ENCODE peak calls at places on chromosomes 3 and 15, in ten cellular contexts. C, B, U, S, H, A, Z, G, J and O are unnamed samples.

GRCh38 chr15:100764778-100765457 is 114.7 kb upstream of the ALDH1A3 start:
- DNase-seq in A (no peak), Z (no peak), S (no peak), C (no peak), J (no peak), U (peak; percentile 91), B (no peak), H (no peak), G (no peak), O (no peak)

GRCh38 chr15:89129123-89129815 is 41.0 kb downstream of the ABHD2 start:
- DNase-seq in B (peak; percentile 75), H (no peak), S (peak; percentile 53), A (peak; percentile 63), Z (peak; percentile 9), C (no peak), J (no peak), G (peak; percentile 70), U (no peak), O (peak; percentile 51)

GRCh38 chr15:77542491-77543001 is 90.2 kb downstream of the LINGO1 start:
- DNase-seq in H (no peak), A (peak; percentile 37), U (peak; percentile 8), Z (no peak), B (no peak), G (no peak), S (no peak), C (no peak), J (peak; percentile 48), O (no peak)

GRCh38 chr15:25690673-25691543 is 172.2 kb downstream of the ATP10A start:
- DNase-seq in G (no peak), C (no peak), U (peak; percentile 81), H (peak; percentile 54), A (no peak), S (peak; percentile 37), Z (no peak), J (peak; percentile 85), B (peak; percentile 17), O (no peak)

GRCh38 chr3:25820816-25821486 is 31.1 kb downstream of the OXSM start:
- DNase-seq in A (no peak), H (no peak), J (no peak), Z (no peak), B (no peak), G (no peak), C (no peak), S (no peak), U (no peak), O (no peak)

GRCh38 chr3:71056327-71056726 is 527.2 kb downstream of the FOXP1 start:
- DNase-seq in B (no peak), G (no peak), S (no peak), H (no peak), A (no peak), Z (no peak), J (no peak), C (no peak), U (peak; percentile 79), O (no peak)

GRCh38 chr3:50008931-50009330 is 69.0 kb downstream of the RBM6 start:
- DNase-seq in Z (no peak), B (no peak), C (no peak), A (peak; percentile 4), G (no peak), H (no peak), S (no peak), J (peak; percentile 43), U (peak; percentile 22), O (no peak)

GRCh38 chr3:184129012-184129411 is 6.1 kb upstream of the EIF2B5 start:
- DNase-seq in U (peak; percentile 51), B (no peak), J (peak; percentile 60), H (no peak), G (peak; percentile 40), C (no peak), Z (no peak), S (peak; percentile 62), A (peak; percentile 27), O (peak; percentile 47)

GRCh38 chr3:110027446-110027845 is 690.1 kb upstream of the DPPA4 start:
- DNase-seq in A (no peak), B (no peak), G (no peak), Z (no peak), U (peak; percentile 82), J (peak; percentile 74), S (no peak), H (no peak), C (no peak), O (no peak)

DNA sequence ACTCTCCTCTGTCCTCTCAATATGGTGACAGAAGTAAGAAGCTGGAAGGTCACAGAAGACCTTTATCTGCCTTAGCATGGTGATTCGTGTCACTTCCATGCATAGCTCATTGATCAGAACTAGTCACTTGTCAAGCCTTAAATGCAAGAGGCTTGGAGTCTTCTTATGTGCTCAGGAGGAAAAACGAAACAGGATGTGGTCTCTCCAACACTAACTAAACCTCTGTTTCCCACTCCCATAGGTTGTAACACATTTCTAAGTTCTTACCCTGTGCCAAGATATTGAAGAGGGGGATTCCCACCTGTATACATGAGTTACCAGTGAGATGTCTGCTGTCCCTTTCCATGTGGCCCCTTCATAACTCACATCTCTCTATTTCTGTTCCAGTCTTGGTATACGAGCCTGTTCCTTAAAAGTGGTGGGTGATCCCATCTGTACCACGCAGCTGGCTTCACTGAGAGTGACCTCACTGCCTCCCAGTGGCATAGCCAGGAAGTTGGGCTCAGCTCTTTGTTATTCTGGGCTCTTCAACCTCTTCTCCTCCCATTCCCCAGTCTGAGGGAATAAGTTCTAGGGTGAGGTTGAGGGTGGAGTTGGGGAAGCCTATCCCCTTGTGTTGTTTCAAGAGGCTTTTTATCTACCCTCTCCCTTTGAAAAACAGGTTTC is 203.2 kb upstream of the PPP2R3A start:
- DNase-seq in S (no peak), G (no peak), C (no peak), B (no peak), A (no peak), U (no peak), H (no peak), Z (no peak), J (no peak), O (no peak)
- TF ChIP-seq CTCF in S (peak; percentile 21), G (peak; percentile 30), C (no peak), B (no peak), A (no peak), U (no peak), H (no peak), Z (peak; percentile 19), J (no peak), O (no peak)

GRCh38 chr15:53589526-53590057 is 169.9 kb downstream of the WDR72 start:
- DNase-seq in G (no peak), U (no peak), S (no peak), A (peak; percentile 26), Z (no peak), H (no peak), C (no peak), J (no peak), B (no peak), O (no peak)

GRCh38 chr15:53581513-53581912 is 177.9 kb downstream of the WDR72 start:
- DNase-seq in G (no peak), Z (no peak), U (no peak), B (no peak), S (no peak), H (no peak), C (no peak), J (no peak), A (no peak), O (no peak)

GRCh38 chr15:53591041-53591440 is 168.4 kb downstream of the WDR72 start:
- DNase-seq in S (no peak), G (no peak), C (no peak), U (no peak), J (no peak), H (no peak), B (no peak), Z (no peak), A (peak; percentile 39), O (no peak)

GRCh38 chr15:53588773-53589172 is 170.7 kb downstream of the WDR72 start:
- DNase-seq in B (no peak), H (no peak), J (no peak), S (no peak), A (peak; percentile 82), Z (no peak), U (peak; percentile 96), C (no peak), G (no peak), O (no peak)

GRCh38 chr15:53586815-53587214 is 172.6 kb downstream of the WDR72 start:
- DNase-seq in S (peak; percentile 74), U (peak; percentile 34), H (no peak), C (no peak), J (no peak), B (peak; percentile 69), G (peak; percentile 64), A (peak; percentile 60), Z (peak; percentile 52), O (peak; percentile 85)
- TF ChIP-seq CTCF in S (peak; percentile 63), U (peak; percentile 58), H (no peak), C (peak; percentile 11), J (peak; percentile 16), B (peak; percentile 42), G (peak; percentile 78), A (peak; percentile 56), Z (peak; percentile 77), O (peak; percentile 85)

GRCh38 chr3:140555666-140556065 is 122.2 kb upstream of the TRIM42 start:
- DNase-seq in Z (no peak), U (no peak), A (no peak), J (no peak), C (no peak), B (no peak), G (no peak), S (no peak), H (no peak), O (no peak)

GRCh38 chr3:140553591-140553990 is 124.3 kb upstream of the TRIM42 start:
- DNase-seq in U (no peak), G (no peak), J (no peak), Z (no peak), H (no peak), C (no peak), S (no peak), A (no peak), B (no peak), O (no peak)

GRCh38 chr3:140552403-140552802 is 125.5 kb upstream of the TRIM42 start:
- DNase-seq in G (no peak), Z (no peak), C (no peak), H (no peak), B (no peak), S (no peak), U (no peak), J (no peak), A (no peak), O (no peak)

GRCh38 chr3:140557476-140557875 is 120.4 kb upstream of the TRIM42 start:
- DNase-seq in B (no peak), Z (no peak), S (no peak), J (no peak), U (no peak), C (no peak), A (no peak), H (no peak), G (no peak), O (no peak)

DNA sequence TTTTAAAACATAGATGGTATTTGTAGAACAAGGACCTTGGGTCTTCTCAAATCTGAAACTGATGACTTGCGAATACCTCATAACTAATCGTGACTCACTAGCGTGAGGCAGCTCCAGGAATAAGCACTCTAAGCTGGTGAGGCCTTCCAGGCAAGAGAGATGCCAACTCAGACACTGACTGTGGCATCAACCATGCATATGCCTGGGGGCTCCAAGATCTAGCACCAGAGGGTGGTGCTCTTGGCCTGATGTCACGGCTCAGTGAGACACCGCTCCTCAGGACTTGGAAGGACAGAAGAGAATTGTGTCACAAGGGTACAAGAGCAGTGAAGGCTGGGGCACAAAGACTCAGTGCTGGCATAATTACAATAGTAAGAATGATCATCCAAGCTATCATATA is 125.0 kb upstream of the TRIM42 start:
- DNase-seq in S (no peak), A (no peak), H (no peak), B (no peak), U (no peak), J (no peak), C (no peak), G (no peak), Z (no peak), O (no peak)
- TF ChIP-seq CTCF in S (no peak), A (no peak), H (no peak), B (no peak), U (no peak), J (no peak), C (peak; percentile 55), G (no peak), Z (no peak), O (no peak)

GRCh38 chr15:29568840-29569532 is 253.3 kb downstream of the TJP1 start:
- DNase-seq in G (peak; percentile 27), Z (no peak), B (no peak), S (peak; percentile 51), H (no peak), C (no peak), J (no peak), U (no peak), A (peak; percentile 81), O (peak; percentile 16)
- TF ChIP-seq CTCF in G (no peak), Z (peak; percentile 51), B (peak; percentile 36), S (peak; percentile 45), H (no peak), C (peak; percentile 40), J (peak; percentile 31), U (no peak), A (peak; percentile 54), O (no peak)